ENCODE peak calls at places on chromosomes 11 and 22, in six cellular contexts. One of them, this sample, is unnamed.

GRCh38 chr11:90134420-90135003 is at the start of gene NAALAD2:
- DNase-seq in neural crest cell: peak; percentile 63
- DNase-seq in RWPE1: no peak
- DNase-seq in bronchial epithelial cell: no peak
- DNase-seq in kidney epithelial cell: no peak
- DNase-seq in uterus: peak; percentile 35
- DNase-seq in this sample: peak; percentile 21

GRCh38 chr11:104301776-104302175 is 137.8 kb upstream of the PDGFD start:
- DNase-seq in neural crest cell: no peak
- DNase-seq in kidney epithelial cell: no peak
- DNase-seq in RWPE1: no peak
- DNase-seq in uterus: no peak
- DNase-seq in bronchial epithelial cell: no peak
- DNase-seq in this sample: no peak

GRCh38 chr11:128318856-128319474 is 268.4 kb downstream of the ETS1 start:
- DNase-seq in RWPE1: no peak
- DNase-seq in neural crest cell: no peak
- DNase-seq in bronchial epithelial cell: peak; percentile 27
- DNase-seq in kidney epithelial cell: no peak
- DNase-seq in uterus: no peak
- DNase-seq in this sample: peak; percentile 77

GRCh38 chr11:96204721-96205459 is 138.1 kb downstream of the MAML2 start:
- DNase-seq in bronchial epithelial cell: no peak
- DNase-seq in uterus: no peak
- DNase-seq in neural crest cell: no peak
- DNase-seq in kidney epithelial cell: no peak
- DNase-seq in RWPE1: no peak
- DNase-seq in this sample: no peak

GRCh38 chr22:40819741-40820140 is 595 bp upstream of the SLC25A17 start:
- DNase-seq in kidney epithelial cell: no peak
- DNase-seq in bronchial epithelial cell: peak; percentile 34
- DNase-seq in neural crest cell: no peak
- DNase-seq in RWPE1: no peak
- DNase-seq in uterus: peak; percentile 31
- DNase-seq in this sample: no peak

GRCh38 chr22:34294986-34295385 is 374.7 kb upstream of the LARGE1 start:
- DNase-seq in kidney epithelial cell: no peak
- DNase-seq in neural crest cell: no peak
- DNase-seq in RWPE1: no peak
- DNase-seq in uterus: no peak
- DNase-seq in bronchial epithelial cell: no peak
- DNase-seq in this sample: no peak

GRCh38 chr11:36365937-36366336 is 69.8 kb downstream of the PRR5L start:
- DNase-seq in neural crest cell: no peak
- DNase-seq in kidney epithelial cell: no peak
- DNase-seq in RWPE1: no peak
- DNase-seq in uterus: no peak
- DNase-seq in bronchial epithelial cell: no peak
- DNase-seq in this sample: no peak

GRCh38 chr11:33060271-33060670 is 20.9 kb downstream of the TCP11L1 start:
- DNase-seq in kidney epithelial cell: no peak
- DNase-seq in RWPE1: no peak
- DNase-seq in uterus: no peak
- DNase-seq in bronchial epithelial cell: no peak
- DNase-seq in neural crest cell: no peak
- DNase-seq in this sample: no peak

GRCh38 chr11:109939176-109939810 is 153.9 kb upstream of the ZC3H12C start:
- DNase-seq in RWPE1: peak; percentile 71
- DNase-seq in neural crest cell: no peak
- DNase-seq in bronchial epithelial cell: peak; percentile 75
- DNase-seq in kidney epithelial cell: peak; percentile 56
- DNase-seq in uterus: no peak
- DNase-seq in this sample: no peak
- TF ChIP-seq CTCF in RWPE1: peak; percentile 73
- TF ChIP-seq CTCF in neural crest cell: peak; percentile 80
- TF ChIP-seq CTCF in bronchial epithelial cell: peak; percentile 61
- TF ChIP-seq CTCF in kidney epithelial cell: peak; percentile 70
- TF ChIP-seq CTCF in uterus: peak; percentile 22
- TF ChIP-seq CTCF in this sample: peak; percentile 62

GRCh38 chr22:39308614-39309363 is 10.6 kb downstream of the RPL3 start:
- DNase-seq in uterus: peak; percentile 84
- DNase-seq in kidney epithelial cell: no peak
- DNase-seq in bronchial epithelial cell: peak; percentile 86
- DNase-seq in neural crest cell: no peak
- DNase-seq in RWPE1: peak; percentile 73
- DNase-seq in this sample: no peak

GRCh38 chr22:39306456-39307361 is 12.7 kb downstream of the RPL3 start:
- DNase-seq in kidney epithelial cell: no peak
- DNase-seq in RWPE1: no peak
- DNase-seq in neural crest cell: no peak
- DNase-seq in uterus: no peak
- DNase-seq in bronchial epithelial cell: no peak
- DNase-seq in this sample: no peak

GRCh38 chr22:39309881-39310714 is 9.3 kb downstream of the RPL3 start:
- DNase-seq in kidney epithelial cell: no peak
- DNase-seq in neural crest cell: no peak
- DNase-seq in uterus: no peak
- DNase-seq in bronchial epithelial cell: peak; percentile 69
- DNase-seq in RWPE1: peak; percentile 59
- DNase-seq in this sample: no peak

GRCh38 chr22:39311592-39312400 is 7.6 kb downstream of the RPL3 start:
- DNase-seq in neural crest cell: no peak
- DNase-seq in RWPE1: no peak
- DNase-seq in kidney epithelial cell: no peak
- DNase-seq in bronchial epithelial cell: no peak
- DNase-seq in uterus: no peak
- DNase-seq in this sample: peak; percentile 62

DNA sequence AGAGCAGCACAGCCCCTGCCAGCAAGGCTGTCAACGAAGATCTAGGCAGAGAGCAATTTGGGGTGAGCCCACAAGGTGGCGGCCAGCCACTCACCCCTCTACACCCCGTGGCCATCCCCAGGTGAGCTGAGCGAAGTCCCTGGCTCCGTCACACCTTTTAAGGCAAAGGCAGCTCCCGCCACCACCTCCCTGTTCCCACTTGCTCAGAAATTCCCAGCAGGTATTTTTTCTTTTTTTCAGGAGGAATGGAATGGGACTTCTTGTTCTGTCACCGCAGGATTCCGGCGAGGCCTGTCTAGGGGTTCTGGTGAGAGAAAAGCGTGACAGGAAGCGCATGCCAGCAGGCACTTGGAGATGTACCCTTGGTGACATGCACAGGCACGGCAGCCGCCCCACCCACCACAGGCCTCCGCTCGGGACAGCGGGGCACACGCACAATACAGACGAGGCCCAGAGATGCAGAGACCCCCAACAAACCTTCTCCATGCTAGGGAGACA is 10.0 kb downstream of the RPL3 start:
- DNase-seq in kidney epithelial cell: no peak
- DNase-seq in bronchial epithelial cell: peak; percentile 60
- DNase-seq in RWPE1: peak; percentile 74
- DNase-seq in neural crest cell: no peak
- DNase-seq in uterus: no peak
- DNase-seq in this sample: no peak
- TF ChIP-seq CTCF in kidney epithelial cell: peak; percentile 25
- TF ChIP-seq CTCF in bronchial epithelial cell: peak; percentile 76
- TF ChIP-seq CTCF in RWPE1: peak; percentile 43
- TF ChIP-seq CTCF in neural crest cell: peak; percentile 36
- TF ChIP-seq CTCF in uterus: no peak
- TF ChIP-seq CTCF in this sample: peak; percentile 50

DNA sequence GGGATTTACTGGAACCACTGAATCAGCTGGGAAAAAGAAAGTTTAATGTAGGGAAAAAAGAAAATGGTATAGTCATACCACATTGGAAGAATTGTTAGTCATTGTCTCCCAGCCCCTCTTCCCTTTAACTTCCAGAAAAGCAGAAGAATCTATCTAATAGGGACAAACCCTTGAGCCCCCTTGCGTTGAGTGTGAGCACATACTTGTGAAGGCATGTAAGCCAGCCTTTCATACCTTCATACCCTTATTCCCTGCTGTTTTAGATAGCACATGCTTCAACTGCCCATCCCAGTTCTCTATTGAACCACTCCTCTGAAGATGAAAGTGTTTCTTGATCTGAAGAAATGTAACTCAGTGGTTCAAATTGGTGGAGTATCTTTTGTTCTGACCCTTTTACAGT is 6.6 kb downstream of the TREH start:
- DNase-seq in bronchial epithelial cell: no peak
- DNase-seq in neural crest cell: no peak
- DNase-seq in uterus: no peak
- DNase-seq in kidney epithelial cell: no peak
- DNase-seq in RWPE1: no peak
- DNase-seq in this sample: no peak
- TF ChIP-seq CTCF in bronchial epithelial cell: no peak
- TF ChIP-seq CTCF in neural crest cell: peak; percentile 37
- TF ChIP-seq CTCF in uterus: no peak
- TF ChIP-seq CTCF in kidney epithelial cell: peak; percentile 2
- TF ChIP-seq CTCF in RWPE1: no peak
- TF ChIP-seq CTCF in this sample: no peak

DNA sequence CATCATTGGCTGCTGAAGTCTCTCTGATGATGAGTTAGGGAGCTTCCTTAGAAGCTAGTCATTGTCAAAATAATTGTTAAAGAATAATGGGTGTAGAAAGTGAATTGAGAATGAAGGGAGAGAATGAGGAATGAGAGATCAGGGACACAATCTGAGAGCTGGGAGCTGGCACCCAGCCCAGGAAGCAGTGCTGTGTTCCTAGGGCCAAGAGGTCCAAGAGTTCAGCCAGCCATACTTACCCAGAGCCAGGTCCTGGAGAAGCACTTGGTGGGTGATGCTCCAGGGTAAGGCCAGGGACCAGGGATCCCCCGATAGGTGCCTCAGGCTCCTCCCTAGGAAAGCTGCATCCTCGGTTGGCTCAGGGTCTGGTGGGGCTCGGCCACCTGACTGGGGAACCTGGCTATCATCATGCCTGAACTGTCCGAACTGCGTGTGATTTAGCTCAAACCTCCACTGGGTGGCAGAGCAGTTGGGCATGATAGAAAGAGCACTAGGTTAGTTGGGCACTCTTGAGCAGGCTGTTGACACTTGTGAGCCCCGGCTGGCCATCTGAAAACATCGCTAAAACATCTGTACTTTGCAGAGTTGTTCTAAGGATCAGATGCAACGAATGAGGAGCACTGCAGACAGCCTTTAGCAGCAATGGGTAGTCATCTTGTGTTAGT is 123.9 kb upstream of the NCAM1 start:
- DNase-seq in RWPE1: no peak
- DNase-seq in kidney epithelial cell: no peak
- DNase-seq in uterus: no peak
- DNase-seq in neural crest cell: no peak
- DNase-seq in bronchial epithelial cell: no peak
- DNase-seq in this sample: no peak
- TF ChIP-seq CTCF in RWPE1: no peak
- TF ChIP-seq CTCF in kidney epithelial cell: no peak
- TF ChIP-seq CTCF in uterus: no peak
- TF ChIP-seq CTCF in neural crest cell: no peak
- TF ChIP-seq CTCF in bronchial epithelial cell: peak; percentile 18
- TF ChIP-seq CTCF in this sample: peak; percentile 21

DNA sequence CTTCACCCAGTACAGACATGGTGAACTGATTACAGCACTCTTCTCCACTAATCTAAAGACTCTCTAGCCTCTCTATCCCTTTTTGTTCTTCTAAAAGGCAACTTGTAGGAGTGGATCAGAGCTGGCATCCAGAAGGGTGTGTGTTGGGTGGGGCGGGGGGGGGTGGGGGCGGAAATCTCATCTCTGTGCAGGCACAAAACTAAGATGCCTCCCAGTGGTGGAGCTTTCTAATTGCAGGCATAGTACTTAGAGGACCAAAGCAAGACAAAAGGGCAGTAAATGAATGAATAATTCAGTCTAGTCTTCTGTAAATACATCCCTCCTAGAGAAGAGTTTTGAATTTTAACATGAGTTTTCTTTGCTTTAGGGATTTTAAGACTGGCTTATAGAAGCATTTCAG is 11.4 kb upstream of the EMID1 start:
- DNase-seq in bronchial epithelial cell: no peak
- DNase-seq in neural crest cell: no peak
- DNase-seq in RWPE1: no peak
- DNase-seq in uterus: no peak
- DNase-seq in kidney epithelial cell: no peak
- DNase-seq in this sample: no peak
- TF ChIP-seq CTCF in bronchial epithelial cell: no peak
- TF ChIP-seq CTCF in neural crest cell: peak; percentile 48
- TF ChIP-seq CTCF in RWPE1: no peak
- TF ChIP-seq CTCF in uterus: no peak
- TF ChIP-seq CTCF in kidney epithelial cell: peak; percentile 4
- TF ChIP-seq CTCF in this sample: peak; percentile 17

This sample was measured in GM06990.